ENCODE peak calls at places on chromosomes 1 and 21, in seven cellular contexts. X is fibroblast of lung, R is astrocyte, E is A673, Y is GM23338, H is PC-9, K is GM23248. V is an unnamed sample.

GRCh38 chr1:10415211-10415930 is 14.9 kb upstream of the CENPS start:
- DNase-seq in R (peak; percentile 58), H (peak; percentile 96), K (peak; percentile 81), X (peak; percentile 66), E (peak; percentile 76), Y (peak; percentile 21), V (peak; percentile 84)

GRCh38 chr1:244881552-244882280 is 17.4 kb upstream of the HNRNPU start:
- DNase-seq in Y (no peak), H (no peak), K (no peak), E (no peak), X (no peak), R (no peak), V (no peak)

GRCh38 chr1:167157101-167157500 is 63.2 kb downstream of the STYXL2 start:
- DNase-seq in H (no peak), Y (no peak), E (no peak), X (no peak), K (no peak), R (no peak), V (no peak)

GRCh38 chr1:25881266-25881665 is 5.8 kb upstream of the PAQR7 start:
- DNase-seq in Y (no peak), K (no peak), H (no peak), E (no peak), R (no peak), X (no peak), V (no peak)

GRCh38 chr1:24110642-24111263 is 1.2 kb downstream of the MYOM3 start:
- DNase-seq in R (no peak), Y (no peak), K (peak; percentile 33), X (no peak), E (no peak), H (no peak), V (no peak)

GRCh38 chr1:156750191-156750931 is 1.1 kb downstream of the HDGF start:
- DNase-seq in R (no peak), H (peak; percentile 69), Y (peak; percentile 31), K (peak; percentile 78), E (peak; percentile 41), X (peak; percentile 38), V (peak; percentile 28)

GRCh38 chr1:243748706-243749283 is 101.2 kb downstream of the AKT3 start:
- DNase-seq in R (peak; percentile 69), E (peak; percentile 53), Y (peak; percentile 86), K (peak; percentile 88), X (peak; percentile 79), H (peak; percentile 67), V (peak; percentile 79)

GRCh38 chr1:31227891-31228290 is 11.8 kb downstream of the NKAIN1 start:
- DNase-seq in Y (peak; percentile 41), H (no peak), K (no peak), E (peak; percentile 39), X (peak; percentile 20), R (peak; percentile 12), V (no peak)

GRCh38 chr1:85313888-85314696 is 37.7 kb upstream of the BCL10 start:
- DNase-seq in X (peak; percentile 97), H (peak; percentile 88), Y (no peak), R (peak; percentile 95), K (peak; percentile 94), E (no peak), V (peak; percentile 87)

GRCh38 chr1:156232222-156232621 is 9.8 kb upstream of the BGLAP start:
- DNase-seq in R (no peak), X (no peak), Y (no peak), K (no peak), H (no peak), E (no peak), V (no peak)

GRCh38 chr1:3590145-3590768 is 21.1 kb downstream of the MEGF6 start:
- DNase-seq in H (no peak), E (no peak), R (no peak), K (no peak), Y (no peak), X (no peak), V (peak; percentile 63)

GRCh38 chr1:147618077-147618569 is 52.2 kb downstream of the ACP6 start:
- DNase-seq in K (no peak), H (no peak), Y (no peak), R (no peak), X (no peak), E (peak; percentile 25), V (no peak)

GRCh38 chr1:185045793-185046441 is 559 bp downstream of the RNF2 start:
- DNase-seq in Y (peak; percentile 83), R (peak; percentile 21), X (peak; percentile 38), K (peak; percentile 78), H (no peak), E (peak; percentile 54), V (peak; percentile 38)

GRCh38 chr1:207219979-207220889 is 101.2 kb upstream of the CD55 start:
- DNase-seq in E (no peak), R (no peak), H (no peak), X (no peak), Y (peak; percentile 60), K (no peak), V (no peak)

GRCh38 chr1:156852414-156852874 is 6.5 kb downstream of the INSRR start:
- DNase-seq in E (no peak), X (peak; percentile 11), H (no peak), Y (no peak), R (no peak), K (peak; percentile 25), V (no peak)

GRCh38 chr1:53562256-53562982 is 103.2 kb downstream of the DMRTB1 start:
- DNase-seq in R (no peak), X (no peak), K (no peak), E (no peak), Y (no peak), H (no peak), V (no peak)

GRCh38 chr21:25862596-25862995 is 127.8 kb downstream of the GABPA start:
- DNase-seq in K (peak; percentile 46), E (peak; percentile 56), Y (peak; percentile 69), X (peak; percentile 30), H (no peak), R (peak; percentile 12), V (no peak)

GRCh38 chr1:54394104-54394503 is 12.1 kb downstream of the SSBP3 start:
- DNase-seq in Y (no peak), K (no peak), X (no peak), H (no peak), R (no peak), E (no peak), V (no peak)

GRCh38 chr1:156527584-156527983 is 27.0 kb upstream of the MEF2D start:
- DNase-seq in E (no peak), H (no peak), K (no peak), Y (no peak), R (no peak), X (no peak), V (no peak)

GRCh38 chr1:94102126-94102525 is 18.8 kb downstream of the ABCA4 start:
- DNase-seq in Y (no peak), X (no peak), H (no peak), R (no peak), E (no peak), K (no peak), V (no peak)

GRCh38 chr1:238954865-238955264 is 431.5 kb upstream of the CHRM3 start:
- DNase-seq in Y (no peak), H (no peak), K (no peak), R (no peak), E (no peak), X (peak; percentile 10), V (no peak)

GRCh38 chr21:32328595-32328994 is 29.9 kb downstream of the MRAP start:
- DNase-seq in H (no peak), X (peak; percentile 78), E (peak; percentile 21), Y (no peak), R (peak; percentile 76), K (peak; percentile 62), V (peak; percentile 83)

GRCh38 chr1:104878203-104878911 is 1128.7 kb downstream of the AMY1C start:
- DNase-seq in Y (peak; percentile 63), X (no peak), E (peak; percentile 22), R (no peak), K (no peak), H (no peak), V (no peak)

GRCh38 chr1:225253784-225254183 is 174.1 kb downstream of the LBR start:
- DNase-seq in X (peak; percentile 89), Y (no peak), E (no peak), H (peak; percentile 42), R (peak; percentile 86), K (peak; percentile 79), V (no peak)

GRCh38 chr1:145425436-145426029 is at the start of gene NBPF20:
- DNase-seq in K (peak; percentile 81), H (peak; percentile 58), E (peak; percentile 80), Y (peak; percentile 94), R (peak; percentile 27), X (peak; percentile 53), V (peak; percentile 78)
- TF ChIP-seq EZH2 in K (no peak), H (no peak), E (no peak), Y (no peak), R (no peak), X (no peak), V (no peak)

DNA sequence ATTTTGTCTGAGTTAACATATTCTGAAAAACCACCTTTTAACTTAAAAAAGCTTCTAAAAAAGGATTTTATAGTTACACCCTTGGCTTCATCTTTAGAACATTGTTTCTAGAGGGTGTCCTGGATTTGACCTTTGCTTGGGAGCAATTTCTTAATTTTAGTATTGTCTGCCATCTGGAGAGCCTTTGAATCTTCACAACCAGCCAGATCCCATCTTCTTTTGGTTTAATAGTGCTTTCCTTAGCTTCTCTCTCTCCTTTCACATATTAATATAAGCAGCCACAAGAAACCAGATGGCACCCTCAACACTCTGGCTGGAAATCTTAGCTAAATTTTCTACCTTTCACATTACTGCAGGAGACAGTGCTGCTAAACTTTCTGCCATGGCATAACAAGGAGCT is 76.5 kb upstream of the TSPAN2 start:
- DNase-seq in Y (no peak), X (no peak), R (no peak), K (no peak), E (no peak), H (no peak), V (no peak)
- TF ChIP-seq EZH2 in Y (no peak), X (no peak), R (no peak), K (no peak), E (no peak), H (no peak), V (no peak)

GRCh38 chr1:153646672-153647374 is 11.7 kb upstream of the SNAPIN start:
- DNase-seq in E (no peak), K (no peak), R (no peak), Y (no peak), H (no peak), X (no peak), V (no peak)
- TF ChIP-seq EZH2 in E (no peak), K (no peak), R (no peak), Y (no peak), H (no peak), X (no peak), V (no peak)

DNA sequence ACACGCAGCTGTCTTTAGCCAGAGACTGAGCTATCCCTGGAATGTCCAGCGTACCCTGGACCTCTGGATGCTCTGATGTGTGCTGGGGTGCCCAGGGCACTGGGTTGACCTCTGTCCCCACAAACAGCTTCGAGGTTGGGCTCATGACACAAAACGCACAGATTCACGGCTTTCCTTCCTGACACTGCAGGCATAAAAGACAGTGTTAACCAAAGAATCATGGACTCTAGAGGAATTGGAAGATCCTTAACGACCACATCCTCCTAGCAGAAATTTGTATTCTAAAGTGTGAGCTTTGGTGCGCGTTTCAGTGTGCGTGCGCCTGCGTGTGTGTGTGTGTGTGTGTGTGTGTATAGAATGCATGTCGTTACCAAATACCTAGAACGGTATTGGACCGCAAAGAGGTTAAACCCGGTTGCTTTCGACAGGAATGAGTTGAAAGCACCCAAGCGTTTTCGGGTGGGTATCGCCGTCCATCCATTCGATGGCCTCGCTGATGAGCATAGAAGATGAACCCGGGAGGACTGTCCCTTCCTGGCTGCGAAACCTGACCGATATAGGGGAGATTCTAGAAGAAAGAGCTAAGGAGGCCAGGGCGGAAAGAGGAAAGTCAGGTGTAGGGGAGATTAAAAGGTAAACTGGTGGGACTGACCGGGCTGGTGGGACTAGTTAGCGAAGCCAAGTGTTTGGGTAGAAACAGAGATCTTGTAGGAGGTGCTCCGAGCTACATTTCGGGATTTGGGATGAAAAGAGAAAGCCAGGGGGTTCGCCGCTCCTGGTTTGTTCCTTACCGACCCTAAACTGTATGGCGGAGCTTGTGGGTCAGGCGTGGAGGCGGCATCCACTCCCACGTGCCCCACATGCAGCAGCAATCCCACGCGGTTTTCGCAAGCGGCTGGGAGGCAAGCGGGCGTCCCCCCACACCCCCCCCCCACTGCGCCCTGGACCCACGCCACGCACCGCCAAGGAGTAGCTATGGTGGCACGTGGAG is 6.8 kb upstream of the LHX9 start:
- DNase-seq in Y (peak; percentile 45), E (no peak), X (no peak), K (no peak), R (no peak), H (no peak), V (no peak)
- TF ChIP-seq EZH2 in Y (peak; percentile 100), E (peak; percentile 76), X (peak; percentile 94), K (peak; percentile 94), R (peak; percentile 47), H (no peak), V (peak; percentile 80)